ENCODE peak calls at places on chromosome 1, in eight cellular contexts. Y, O, W, I, P, E, T and V are unnamed samples.
A peak's percentile ranks its signal among the peaks of the same experiment; 100 is the strongest.

GRCh38 chr1:54117815-54118563 is 34.8 kb downstream of the CDCP2 start:
- DNase-seq in W (no peak), P (no peak), O (no peak), I (no peak), E (no peak), T (no peak), Y (no peak), V (no peak)

GRCh38 chr1:43035821-43036456 is 77.3 kb upstream of the SLC2A1 start:
- DNase-seq in O (no peak), I (no peak), Y (no peak), T (no peak), P (no peak), W (no peak), E (no peak), V (no peak)

GRCh38 chr1:15328785-15329480 is 80.8 kb upstream of the EFHD2 start:
- DNase-seq in I (no peak), E (no peak), T (no peak), Y (no peak), P (no peak), O (peak; percentile 85), W (peak; percentile 5), V (no peak)

GRCh38 chr1:183787704-183788103 is 17.2 kb upstream of the RGL1 start:
- DNase-seq in I (no peak), P (no peak), W (no peak), O (no peak), T (no peak), E (no peak), Y (no peak), V (no peak)

GRCh38 chr1:55965981-55966461 is 613.3 kb downstream of the PLPP3 start:
- DNase-seq in P (no peak), Y (no peak), W (no peak), I (no peak), O (peak; percentile 78), E (no peak), T (peak; percentile 23), V (no peak)

GRCh38 chr1:183776731-183777130 is 28.2 kb upstream of the RGL1 start:
- DNase-seq in T (peak; percentile 10), O (peak; percentile 73), I (no peak), Y (no peak), W (no peak), E (no peak), P (no peak), V (no peak)

GRCh38 chr1:71463144-71463543 is 382.3 kb upstream of the ZRANB2 start:
- DNase-seq in P (no peak), E (no peak), O (no peak), T (no peak), W (no peak), I (no peak), Y (no peak), V (no peak)

GRCh38 chr1:208604295-208604694 is 360.1 kb upstream of the PLXNA2 start:
- DNase-seq in P (no peak), Y (no peak), I (no peak), O (peak; percentile 41), T (peak; percentile 12), E (no peak), W (no peak), V (no peak)

GRCh38 chr1:226126824-226127591 is 59.5 kb downstream of the ACBD3 start:
- DNase-seq in P (no peak), E (no peak), Y (peak; percentile 59), I (no peak), O (no peak), W (no peak), T (no peak), V (no peak)